ENCODE peak calls at places on chromosomes 16 and 17, in five cellular contexts. G is mesenchymal stem cell, S is H9, U is H1, L is neuronal stem cell. N is an unnamed sample.

GRCh38 chr17:68775338-68775737 is 174.2 kb upstream of the FAM20A start:
- DNase-seq in G (peak), S (no peak), U (no peak), L (no peak), N (no peak)

GRCh38 chr16:83517398-83517797 is 290.4 kb upstream of the HSBP1 start:
- DNase-seq in G (no peak), S (no peak), U (no peak), L (no peak), N (no peak)

GRCh38 chr17:41160648-41161047 is at the start of gene KRTAP4-4:
- DNase-seq in G (no peak), S (no peak), U (no peak), L (no peak), N (no peak)

GRCh38 chr17:36072431-36073121 is 8.5 kb downstream of the CCL18 start:
- DNase-seq in G (peak), S (peak), U (peak), L (peak), N (no peak)

GRCh38 chr16:60392380-60392779 is 1643.9 kb downstream of the CDH8 start:
- DNase-seq in G (no peak), S (no peak), U (no peak), L (no peak), N (no peak)

GRCh38 chr16:48128769-48129168 is 27.0 kb downstream of the ABCC12 start:
- DNase-seq in G (no peak), S (no peak), U (no peak), L (no peak), N (no peak)

GRCh38 chr16:67034478-67034877 is 5.5 kb downstream of the CBFB start:
- DNase-seq in G (no peak), S (no peak), U (peak), L (no peak), N (no peak)

GRCh38 chr17:32483451-32484019 is 3.3 kb upstream of the CDK5R1 start:
- DNase-seq in G (peak), S (peak), U (peak), L (peak), N (peak)

GRCh38 chr16:48383877-48384304 is 1.3 kb downstream of the SIAH1 start:
- DNase-seq in G (peak), S (no peak), U (no peak), L (no peak), N (peak)

GRCh38 chr16:1150511-1150982 is 2.4 kb upstream of the CACNA1H start:
- DNase-seq in G (peak), S (peak), U (peak), L (no peak), N (peak)

GRCh38 chr16:57809843-57810196 is 7.5 kb upstream of the KIFC3 start:
- DNase-seq in G (no peak), S (no peak), U (no peak), L (no peak), N (peak)

GRCh38 chr17:7650509-7651096 is at the start of gene ATP1B2:
- DNase-seq in G (peak), S (peak), U (peak), L (peak), N (no peak)

GRCh38 chr17:7063518-7064094 is 16.4 kb downstream of the CLEC10A start:
- DNase-seq in G (no peak), S (no peak), U (no peak), L (no peak), N (no peak)

GRCh38 chr17:82497483-82498405 is 21.8 kb upstream of the FOXK2 start:
- DNase-seq in G (peak), S (no peak), U (peak), L (peak), N (peak)

GRCh38 chr16:25031441-25032307 is 16.5 kb upstream of the ARHGAP17 start:
- DNase-seq in G (peak), S (peak), U (peak), L (peak), N (peak)
- H2AK5ac ChIP-seq in G (peak), S (no peak), U (no peak), L (no peak), N (no peak)

DNA sequence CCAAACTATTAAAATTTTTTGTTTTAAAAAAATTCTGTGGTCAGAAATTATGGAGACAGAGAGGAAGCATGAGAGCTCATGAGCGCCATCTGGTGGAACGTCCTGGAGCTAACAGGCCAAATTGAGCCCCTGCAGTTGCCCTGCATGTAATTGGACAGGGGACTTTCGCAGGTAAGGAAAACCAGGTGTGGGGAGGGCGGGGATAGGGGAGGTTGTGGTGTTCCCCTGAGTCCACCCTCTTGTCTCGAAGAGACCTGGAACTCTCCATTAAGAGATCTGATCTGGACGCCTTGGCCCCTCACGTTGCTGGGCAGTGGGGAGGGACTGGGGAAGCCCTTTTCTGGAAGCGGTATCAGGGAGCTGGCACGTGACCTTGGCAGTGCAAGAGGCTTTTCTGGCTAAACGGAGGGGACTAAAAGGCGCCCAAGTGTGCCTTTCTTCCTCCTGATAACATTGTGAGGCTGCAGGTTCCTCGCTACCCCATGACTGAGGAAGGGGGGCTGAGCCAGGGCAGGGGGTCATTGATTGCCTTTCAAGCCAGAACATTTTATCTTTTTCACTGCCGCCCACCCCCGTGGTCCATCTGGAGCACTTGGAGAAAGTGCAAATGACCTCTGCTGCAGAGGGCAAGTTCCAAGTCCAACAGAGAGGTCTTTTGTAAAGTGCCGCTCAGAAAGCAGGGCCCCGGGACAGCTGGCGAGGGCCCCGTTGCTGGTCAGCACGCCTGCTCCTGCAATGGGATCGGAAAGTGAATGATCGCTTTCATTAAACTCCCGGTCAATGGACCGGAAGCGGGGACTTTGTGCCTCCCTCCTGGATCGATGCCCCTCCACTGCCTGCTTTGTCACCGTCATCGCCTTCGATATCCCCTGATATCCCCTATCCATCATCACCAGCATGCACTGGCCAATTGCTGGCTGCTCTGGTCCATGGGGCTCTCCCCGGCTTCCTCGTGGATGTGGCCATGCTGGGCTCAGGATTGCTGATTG is 18.4 kb downstream of the PDILT start:
- DNase-seq in G (peak), S (peak), U (peak), L (peak), N (peak)
- H3K9ac ChIP-seq in G (no peak), S (peak), U (no peak), L (no peak), N (no peak)

GRCh38 chr17:4143563-4144410 is 790 bp downstream of the CYB5D2 start:
- DNase-seq in G (peak), S (peak), U (peak), L (peak), N (peak)
- H2AK5ac ChIP-seq in G (no peak), S (no peak), U (no peak), L (peak), N (peak)

DNA sequence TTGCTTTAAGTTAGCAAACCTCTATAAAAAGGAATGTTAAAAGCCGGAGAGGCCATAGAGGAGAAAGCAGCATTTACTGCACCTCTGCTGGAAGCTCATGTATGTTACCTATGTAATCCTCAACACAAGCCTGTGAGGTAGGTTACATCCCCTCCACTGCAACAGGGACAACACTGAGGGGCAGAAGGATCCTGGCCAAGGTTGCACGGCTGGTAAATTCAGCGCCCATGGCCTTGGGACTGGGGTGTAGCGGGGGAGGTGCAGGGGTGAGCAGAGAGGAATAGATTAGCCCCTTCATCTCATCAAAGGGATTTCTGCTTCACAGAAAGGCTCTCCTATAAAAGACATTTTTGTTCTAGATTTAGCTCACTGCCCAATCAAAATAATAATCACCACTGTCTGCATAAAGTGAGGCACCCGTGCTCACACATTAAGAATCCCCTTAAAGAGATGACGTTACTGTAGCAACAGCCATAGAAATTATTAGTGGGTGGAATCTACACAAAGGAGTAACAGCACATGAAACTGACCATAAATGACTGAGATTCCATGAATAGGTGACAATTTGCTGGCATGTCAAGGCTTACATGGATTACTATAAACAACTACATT is 3.3 kb downstream of the ZCCHC14 start:
- DNase-seq in G (no peak), S (no peak), U (no peak), L (no peak), N (no peak)
- H3K9ac ChIP-seq in G (peak), S (no peak), U (no peak), L (no peak), N (no peak)

GRCh38 chr17:72123496-72123963 is 2.7 kb downstream of the SOX9 start:
- DNase-seq in G (no peak), S (no peak), U (peak), L (no peak), N (no peak)
- H2AK5ac ChIP-seq in G (no peak), S (no peak), U (no peak), L (peak), N (no peak)

GRCh38 chr16:68408967-68409366 is 39.3 kb downstream of the SMPD3 start:
- DNase-seq in G (no peak), S (peak), U (no peak), L (peak), N (peak)

GRCh38 chr16:68408428-68408827 is 39.9 kb downstream of the SMPD3 start:
- DNase-seq in G (no peak), S (no peak), U (no peak), L (no peak), N (no peak)

GRCh38 chr16:68403704-68404103 is 44.6 kb downstream of the SMPD3 start:
- DNase-seq in G (no peak), S (no peak), U (no peak), L (no peak), N (no peak)

GRCh38 chr16:68404736-68405345 is 43.5 kb downstream of the SMPD3 start:
- DNase-seq in G (no peak), S (no peak), U (no peak), L (no peak), N (peak)

DNA sequence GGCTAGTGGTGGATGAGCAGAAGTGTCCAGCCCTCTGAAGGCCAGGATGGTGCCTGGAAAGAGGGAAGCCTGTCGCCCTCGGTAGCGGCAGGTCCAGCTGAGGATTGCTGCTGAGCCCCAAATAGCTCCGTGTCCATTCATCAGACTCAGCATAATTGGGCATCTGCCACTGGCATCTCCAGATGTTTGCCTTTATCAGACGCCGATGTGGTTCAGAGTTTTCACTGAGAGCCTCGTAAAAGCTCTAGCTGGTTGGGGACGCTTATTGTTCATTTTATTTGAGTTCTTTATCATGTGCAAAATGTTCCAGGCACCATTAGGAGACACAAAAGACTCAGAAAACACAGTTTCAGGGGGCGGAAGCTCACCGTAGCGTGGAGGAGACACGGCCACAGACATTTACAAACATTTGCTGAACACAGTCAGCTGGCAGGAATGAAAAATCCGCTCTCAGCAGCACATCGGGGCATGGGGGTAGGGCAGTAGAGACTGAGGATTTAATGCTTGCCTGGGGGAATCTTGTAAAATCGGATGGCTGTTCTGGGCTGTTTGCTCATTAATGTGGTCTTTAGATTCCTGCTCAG is 41.8 kb downstream of the SMPD3 start:
- DNase-seq in G (peak), S (no peak), U (no peak), L (no peak), N (peak)
- H3K9ac ChIP-seq in G (peak), S (peak), U (no peak), L (no peak), N (no peak)

GRCh38 chr16:84765606-84766580 is 53.9 kb upstream of the CRISPLD2 start:
- DNase-seq in G (no peak), S (no peak), U (no peak), L (no peak), N (no peak)
- H2AK5ac ChIP-seq in G (no peak), S (no peak), U (no peak), L (no peak), N (no peak)

N was measured in trophoblast cell.